ENCODE peak calls at places on chromosome 12, in ten cellular contexts. K is nephron progenitor cell, Q is progenitor cell of endocrine pancreas, I is right atrium auricular region, E is mesothelial cell of epicardium, X is HCT116, T is trophoblast cell, L is AG10803, F is HFFc6, Y is PC-3. C is an unnamed sample.

GRCh38 chr12:51238510-51239334 is at the start of gene DAZAP2:
- DNase-seq in K (peak), Q (peak), I (peak), E (peak), X (peak), T (peak), L (peak), F (peak), Y (peak), C (peak)

GRCh38 chr12:90355701-90356345 is 599.2 kb downstream of the CCER1 start:
- DNase-seq in K (no peak), Q (no peak), I (no peak), E (no peak), X (no peak), T (peak), L (no peak), F (no peak), Y (no peak), C (no peak)

GRCh38 chr12:15856097-15856982 is 25.8 kb upstream of the STRAP start:
- DNase-seq in K (peak), Q (peak), I (no peak), E (no peak), X (peak), T (peak), L (peak), F (peak), Y (peak), C (peak)

GRCh38 chr12:64670856-64671639 is 60.8 kb downstream of the RASSF3 start:
- DNase-seq in K (no peak), Q (no peak), I (no peak), E (no peak), X (peak), T (peak), L (peak), F (peak), Y (peak), C (peak)

GRCh38 chr12:72535591-72535990 is 263.4 kb downstream of the TRHDE start:
- DNase-seq in K (no peak), Q (no peak), I (no peak), E (no peak), X (no peak), T (no peak), L (no peak), F (no peak), Y (no peak), C (no peak)

GRCh38 chr12:70557583-70558263 is 79.5 kb downstream of the PTPRB start:
- DNase-seq in K (no peak), Q (no peak), I (no peak), E (no peak), X (no peak), T (no peak), L (no peak), F (no peak), Y (no peak), C (no peak)

GRCh38 chr12:3732901-3733300 is 20.0 kb downstream of the CRACR2A start:
- DNase-seq in K (no peak), Q (no peak), I (no peak), E (no peak), X (no peak), T (no peak), L (no peak), F (no peak), Y (peak), C (peak)

GRCh38 chr12:48189331-48190125 is 6.1 kb downstream of the CCDC184 start:
- DNase-seq in K (peak), Q (peak), I (peak), E (peak), X (peak), T (peak), L (peak), F (peak), Y (peak), C (peak)

GRCh38 chr12:26126340-26127284 is 1.8 kb upstream of the BHLHE41 start:
- DNase-seq in K (peak), Q (peak), I (peak), E (peak), X (no peak), T (peak), L (peak), F (peak), Y (peak), C (peak)

GRCh38 chr12:78189656-78190055 is 359.0 kb downstream of the NAV3 start:
- DNase-seq in K (no peak), Q (no peak), I (no peak), E (no peak), X (no peak), T (no peak), L (peak), F (no peak), Y (no peak), C (no peak)

GRCh38 chr12:78674311-78675085 is 190.1 kb upstream of the SYT1 start:
- DNase-seq in K (no peak), Q (no peak), I (no peak), E (no peak), X (no peak), T (peak), L (peak), F (no peak), Y (no peak), C (peak)

GRCh38 chr12:52149182-52149641 is 42.6 kb downstream of the KRT80 start:
- DNase-seq in K (no peak), Q (no peak), I (no peak), E (no peak), X (no peak), T (peak), L (no peak), F (no peak), Y (no peak), C (no peak)

GRCh38 chr12:108701779-108702435 is 29.4 kb downstream of the CORO1C start:
- DNase-seq in K (no peak), Q (no peak), I (no peak), E (no peak), X (no peak), T (peak), L (peak), F (no peak), Y (no peak), C (peak)

GRCh38 chr12:67426067-67426466 is 156.9 kb downstream of the CAND1 start:
- DNase-seq in K (no peak), Q (no peak), I (no peak), E (no peak), X (no peak), T (no peak), L (peak), F (peak), Y (no peak), C (peak)

GRCh38 chr12:125140918-125141573 is 75.8 kb downstream of the AACS start:
- DNase-seq in K (no peak), Q (no peak), I (no peak), E (no peak), X (peak), T (peak), L (peak), F (peak), Y (peak), C (peak)

GRCh38 chr12:129096184-129096583 is 242.9 kb downstream of the GLT1D1 start:
- DNase-seq in K (no peak), Q (no peak), I (no peak), E (no peak), X (no peak), T (no peak), L (no peak), F (no peak), Y (no peak), C (no peak)

GRCh38 chr12:123062682-123063426 is 82.4 kb downstream of the ARL6IP4 start:
- DNase-seq in K (no peak), Q (no peak), I (peak), E (no peak), X (peak), T (peak), L (peak), F (peak), Y (peak), C (peak)

GRCh38 chr12:2941524-2941923 is 17.7 kb upstream of the TEAD4 start:
- DNase-seq in K (no peak), Q (no peak), I (no peak), E (no peak), X (no peak), T (no peak), L (no peak), F (no peak), Y (no peak), C (no peak)

GRCh38 chr12:121838096-121838495 is 20.6 kb downstream of the HPD start:
- DNase-seq in K (no peak), Q (no peak), I (no peak), E (no peak), X (no peak), T (peak), L (no peak), F (no peak), Y (no peak), C (no peak)

GRCh38 chr12:50110762-50111416 is 1.1 kb upstream of the COX14 start:
- DNase-seq in K (peak), Q (no peak), I (peak), E (no peak), X (no peak), T (peak), L (peak), F (peak), Y (peak), C (peak)

GRCh38 chr12:51985136-51985835 is 21.5 kb upstream of the TAMALIN start:
- DNase-seq in K (no peak), Q (no peak), I (no peak), E (no peak), X (no peak), T (no peak), L (no peak), F (no peak), Y (no peak), C (no peak)

GRCh38 chr12:56715798-56716197 is 9.3 kb downstream of the NACA start:
- DNase-seq in K (no peak), Q (no peak), I (no peak), E (no peak), X (no peak), T (no peak), L (no peak), F (no peak), Y (no peak), C (no peak)

GRCh38 chr12:126936181-126936851 is 1330.7 kb upstream of the TMEM132C start:
- DNase-seq in K (no peak), Q (no peak), I (no peak), E (no peak), X (peak), T (no peak), L (peak), F (peak), Y (peak), C (peak)

GRCh38 chr12:87812711-87813110 is 216.5 kb downstream of the C12orf50 start:
- DNase-seq in K (no peak), Q (no peak), I (no peak), E (no peak), X (no peak), T (no peak), L (no peak), F (no peak), Y (peak), C (no peak)

GRCh38 chr12:67645571-67645970 is 3.0 kb upstream of the DYRK2 start:
- DNase-seq in K (no peak), Q (no peak), I (no peak), E (no peak), X (no peak), T (peak), L (peak), F (peak), Y (no peak), C (peak)

GRCh38 chr12:3294481-3294911 is 196.5 kb upstream of the PRMT8 start:
- DNase-seq in K (no peak), Q (no peak), I (no peak), E (no peak), X (no peak), T (no peak), L (no peak), F (no peak), Y (no peak), C (no peak)

GRCh38 chr12:112380663-112381420 is 1.4 kb downstream of the HECTD4 start:
- DNase-seq in K (peak), Q (no peak), I (peak), E (no peak), X (no peak), T (no peak), L (no peak), F (no peak), Y (peak), C (no peak)

GRCh38 chr12:128976120-128976519 is 122.8 kb downstream of the GLT1D1 start:
- DNase-seq in K (peak), Q (peak), I (no peak), E (peak), X (no peak), T (no peak), L (no peak), F (no peak), Y (peak), C (no peak)

GRCh38 chr12:104057771-104058197 is 6.5 kb upstream of the HCFC2 start:
- DNase-seq in K (no peak), Q (no peak), I (no peak), E (no peak), X (no peak), T (peak), L (no peak), F (no peak), Y (peak), C (peak)

GRCh38 chr12:20646239-20646827 is 48.8 kb upstream of the SLCO1C1 start:
- DNase-seq in K (no peak), Q (no peak), I (no peak), E (no peak), X (peak), T (peak), L (peak), F (peak), Y (peak), C (peak)

GRCh38 chr12:42564540-42564939 is 25.0 kb downstream of the PRICKLE1 start:
- DNase-seq in K (no peak), Q (no peak), I (no peak), E (no peak), X (no peak), T (peak), L (peak), F (no peak), Y (no peak), C (no peak)

GRCh38 chr12:124739953-124740561 is 123.6 kb downstream of the SCARB1 start:
- DNase-seq in K (no peak), Q (no peak), I (no peak), E (no peak), X (no peak), T (peak), L (no peak), F (no peak), Y (no peak), C (no peak)

GRCh38 chr12:49703647-49704137 is 3.5 kb downstream of the FMNL3 start:
- DNase-seq in K (no peak), Q (no peak), I (no peak), E (no peak), X (no peak), T (peak), L (peak), F (peak), Y (no peak), C (no peak)

C was measured in MCF 10A.